ENCODE peak calls at places on chromosomes 12 and 14, in four cellular contexts. X, V, T and M are unnamed samples.
A peak's percentile ranks its signal among the peaks of the same experiment; 100 is the strongest.

GRCh38 chr12:43841253-43841652 is 5.4 kb downstream of the TMEM117 start:
- DNase-seq in X (no peak), V (no peak), T (no peak), M (no peak)

GRCh38 chr14:81464253-81465001 is 64.3 kb upstream of the STON2 start:
- DNase-seq in X (no peak), V (peak; percentile 80), T (peak; percentile 84), M (peak; percentile 54)

GRCh38 chr14:71011479-71011878 is 104.2 kb downstream of the PCNX1 start:
- DNase-seq in X (no peak), V (no peak), T (no peak), M (no peak)

GRCh38 chr12:104351023-104351983 is 47.8 kb downstream of the EID3 start:
- DNase-seq in X (no peak), V (peak; percentile 37), T (peak; percentile 62), M (peak; percentile 15)

GRCh38 chr12:91921555-91921954 is 224.1 kb downstream of the BTG1 start:
- DNase-seq in X (no peak), V (no peak), T (no peak), M (no peak)

GRCh38 chr14:103738706-103739451 is 23.3 kb downstream of the ZFYVE21 start:
- DNase-seq in X (no peak), V (no peak), T (no peak), M (no peak)

GRCh38 chr14:50085570-50086315 is 30.6 kb downstream of the VCPKMT start:
- DNase-seq in X (no peak), V (no peak), T (no peak), M (no peak)

GRCh38 chr12:9096563-9097176 is 19.0 kb downstream of the A2M start:
- DNase-seq in X (no peak), V (no peak), T (no peak), M (no peak)

GRCh38 chr14:106218189-106218588 is 691.8 kb downstream of the TMEM121 start:
- DNase-seq in X (no peak), V (no peak), T (no peak), M (no peak)

GRCh38 chr12:50922820-50923219 is 29.5 kb upstream of the HIGD1C start:
- DNase-seq in X (no peak), V (no peak), T (peak; percentile 38), M (no peak)

GRCh38 chr14:105389534-105389933 is 8.8 kb upstream of the TEX22 start:
- DNase-seq in X (no peak), V (no peak), T (no peak), M (no peak)

GRCh38 chr12:48875944-48876520 is 10.4 kb upstream of the RND1 start:
- DNase-seq in X (no peak), V (no peak), T (no peak), M (no peak)

GRCh38 chr14:102096569-102097188 is 9.8 kb upstream of the HSP90AA1 start:
- DNase-seq in X (peak; percentile 86), V (peak; percentile 93), T (peak; percentile 93), M (peak; percentile 86)

GRCh38 chr12:52171950-52172512 is 19.8 kb downstream of the KRT80 start:
- DNase-seq in X (no peak), V (peak; percentile 73), T (peak; percentile 96), M (no peak)

GRCh38 chr12:60266381-60266852 is 670.6 kb downstream of the SLC16A7 start:
- DNase-seq in X (no peak), V (no peak), T (no peak), M (no peak)

GRCh38 chr14:104561661-104562495 is 17.7 kb upstream of the C14orf180 start:
- DNase-seq in X (no peak), V (no peak), T (no peak), M (no peak)

GRCh38 chr12:113874999-113875561 is 91.0 kb downstream of the RBM19 start:
- DNase-seq in X (no peak), V (no peak), T (no peak), M (no peak)

GRCh38 chr12:62396750-62397149 is 69.9 kb upstream of the MON2 start:
- DNase-seq in X (no peak), V (no peak), T (no peak), M (no peak)

GRCh38 chr14:62071029-62071428 is 308.8 kb downstream of the SNAPC1 start:
- DNase-seq in X (no peak), V (peak; percentile 42), T (no peak), M (no peak)

GRCh38 chr12:18151036-18151435 is 61.0 kb upstream of the RERGL start:
- DNase-seq in X (no peak), V (no peak), T (no peak), M (no peak)

GRCh38 chr12:32611986-32612385 is 67.1 kb upstream of the DNM1L start:
- DNase-seq in X (peak; percentile 27), V (no peak), T (no peak), M (no peak)

GRCh38 chr12:93989913-93990312 is 158.5 kb upstream of the PLXNC1 start:
- DNase-seq in X (no peak), V (no peak), T (no peak), M (no peak)

GRCh38 chr12:48356041-48356768 is 5.5 kb upstream of the ZNF641 start:
- DNase-seq in X (no peak), V (no peak), T (no peak), M (no peak)

GRCh38 chr12:119512772-119513497 is 80.6 kb upstream of the TMEM233 start:
- DNase-seq in X (no peak), V (peak; percentile 79), T (peak; percentile 81), M (no peak)

GRCh38 chr12:10310926-10311705 is 3.4 kb downstream of the KLRD1 start:
- DNase-seq in X (no peak), V (no peak), T (no peak), M (no peak)
- H3K4me3 ChIP-seq in X (no peak overlapping the region), V (no peak overlapping the region), T (no peak overlapping the region), M (no peak overlapping the region)

GRCh38 chr12:109150124-109150640 is 33.8 kb downstream of the ACACB start:
- DNase-seq in X (no peak), V (no peak), T (no peak), M (no peak)

GRCh38 chr12:109144224-109144623 is 27.8 kb downstream of the ACACB start:
- DNase-seq in X (no peak), V (no peak), T (no peak), M (no peak)

GRCh38 chr12:109151457-109151856 is 35.1 kb downstream of the ACACB start:
- DNase-seq in X (no peak), V (no peak), T (no peak), M (no peak)

GRCh38 chr12:109153711-109154434 is 37.5 kb downstream of the ACACB start:
- DNase-seq in X (no peak), V (peak; percentile 66), T (peak; percentile 78), M (no peak)

GRCh38 chr12:109147954-109148353 is 31.6 kb downstream of the ACACB start:
- DNase-seq in X (no peak), V (no peak), T (no peak), M (peak; percentile 46)
- H3K4me1 ChIP-seq in X (peaks cover 83% of the 10 kb centered on the region), V (no peaks in the 10 kb centered on the region), T (no peaks in the 10 kb centered on the region), M (peaks cover 2% of the 10 kb centered on the region)

DNA sequence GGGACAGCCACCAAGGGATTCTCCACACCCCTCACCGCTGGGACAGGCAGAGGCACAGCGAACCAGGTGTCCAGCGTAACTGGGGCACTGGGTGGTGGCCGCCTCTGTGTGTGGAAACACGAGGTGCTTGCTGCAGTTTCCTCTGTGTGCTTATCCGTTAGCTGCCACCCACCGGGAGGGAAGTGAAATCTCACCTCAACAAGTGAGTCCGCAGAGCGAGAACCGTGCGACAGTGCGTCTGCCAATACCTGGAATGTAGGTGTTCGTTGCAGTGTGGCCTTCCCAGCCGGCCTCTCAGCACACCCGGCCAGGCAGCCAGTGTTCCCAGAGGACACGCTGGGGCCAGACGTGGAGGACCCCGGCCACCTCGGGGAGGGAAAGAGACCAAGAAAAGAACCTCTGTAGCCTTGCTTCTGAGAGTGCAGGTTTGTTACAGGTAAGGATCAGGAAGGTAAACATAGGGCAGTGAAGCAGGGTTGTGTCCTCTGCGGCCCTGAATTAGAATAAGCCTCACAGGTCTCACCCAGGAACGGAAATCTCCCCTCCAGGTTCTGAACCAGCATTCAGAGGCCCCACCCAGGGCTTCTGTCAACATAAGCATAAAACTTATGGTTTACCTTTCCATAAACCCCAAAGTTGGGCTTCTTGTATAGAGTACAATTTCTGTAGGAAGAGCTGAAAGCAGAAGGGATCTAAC is 1.5 kb downstream of the BCL2L14 start:
- DNase-seq in X (no peak), V (no peak), T (peak; percentile 78), M (peak; percentile 47)
- H3K4me3 ChIP-seq in X (no peak overlapping the region), V (no peak overlapping the region), T (no peak overlapping the region), M (no peak overlapping the region)

GRCh38 chr12:121796855-121797751 is 3.6 kb upstream of the RHOF start:
- DNase-seq in X (peak; percentile 96), V (peak; percentile 94), T (peak; percentile 98), M (peak; percentile 94)

GRCh38 chr12:121797937-121798801 is 4.7 kb upstream of the RHOF start:
- DNase-seq in X (peak; percentile 84), V (peak; percentile 49), T (peak; percentile 89), M (peak; percentile 61)

GRCh38 chr12:121799842-121800693 is 3.7 kb upstream of the SETD1B start:
- DNase-seq in X (peak; percentile 94), V (peak; percentile 83), T (peak; percentile 95), M (peak; percentile 89)

GRCh38 chr12:121799175-121799841 is 4.5 kb upstream of the SETD1B start:
- DNase-seq in X (peak; percentile 78), V (peak; percentile 61), T (peak; percentile 90), M (peak; percentile 71)

GRCh38 chr12:121798807-121799174 is 5.0 kb upstream of the SETD1B start:
- DNase-seq in X (no peak), V (no peak), T (no peak), M (no peak)
- H3K4me1 ChIP-seq in X (peaks cover 86% of the 10 kb centered on the region), V (peaks cover 35% of the 10 kb centered on the region), T (peaks cover 16% of the 10 kb centered on the region), M (peaks cover 3% of the 10 kb centered on the region)

DNA sequence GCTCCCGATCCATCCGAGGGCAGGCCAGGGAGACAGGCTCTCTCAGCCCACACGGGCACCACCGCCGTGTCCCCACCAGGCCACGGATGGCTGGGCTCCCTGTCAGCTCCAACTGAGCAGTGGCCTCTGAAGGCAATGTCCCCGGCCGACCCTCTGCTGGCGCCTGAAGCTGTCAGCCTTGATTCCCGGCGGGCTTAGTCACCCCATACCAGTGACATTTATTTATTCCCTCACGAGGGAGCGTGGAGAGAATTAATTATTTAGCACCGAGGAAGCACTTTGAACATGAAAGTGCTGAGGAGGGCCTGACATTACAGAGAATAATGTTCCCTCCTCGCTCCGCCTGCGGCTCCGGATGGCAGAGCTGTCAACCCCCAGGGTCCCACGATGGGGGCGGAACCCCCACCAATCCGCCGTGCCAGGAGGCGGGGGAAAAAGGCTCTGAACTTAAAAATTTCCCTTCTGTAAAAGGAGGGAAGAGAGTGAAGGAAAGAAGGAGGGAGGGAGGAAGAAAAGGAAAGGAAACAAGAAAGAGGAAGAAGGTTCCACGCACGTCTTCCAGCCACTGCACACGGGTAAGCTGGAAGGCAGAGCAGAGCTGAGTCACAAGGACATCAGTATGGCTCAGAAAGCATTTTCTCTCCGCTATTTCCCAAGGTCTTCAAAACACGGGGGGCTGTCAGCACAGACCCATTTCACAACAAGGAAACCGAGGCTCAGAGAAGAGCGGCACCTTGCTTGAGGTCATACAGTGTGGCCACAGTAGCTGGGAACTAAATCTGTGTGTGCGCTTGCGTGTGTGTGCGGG is 108.7 kb upstream of the NCOR2 start:
- DNase-seq in X (no peak), V (no peak), T (no peak), M (no peak)
- H3K4me3 ChIP-seq in X (peak overlapping the region; percentile 15), V (no peak overlapping the region), T (no peak overlapping the region), M (no peak overlapping the region)